ENCODE peak calls at places on chromosomes 11 and 22, in seven cellular contexts. Z, C, P, R, J, F and V are unnamed samples.

GRCh38 chr11:125110506-125110905 is 920 bp downstream of the TMEM218 start:
- DNase-seq in C (no peak), P (no peak), F (no peak), J (no peak), Z (peak; percentile 11), R (no peak), V (no peak)

GRCh38 chr22:20531404-20532181 is 24.2 kb downstream of the MED15 start:
- DNase-seq in P (no peak), C (peak; percentile 66), R (peak; percentile 90), J (no peak), F (no peak), Z (peak; percentile 77), V (no peak)

GRCh38 chr11:31956310-31956709 is 134.6 kb upstream of the RCN1 start:
- DNase-seq in J (no peak), F (no peak), C (no peak), P (no peak), R (peak; percentile 36), Z (no peak), V (no peak)

GRCh38 chr11:132648841-132649240 is 883.5 kb downstream of the OPCML start:
- DNase-seq in P (no peak), R (peak; percentile 2), F (no peak), J (no peak), C (no peak), Z (no peak), V (no peak)

GRCh38 chr22:36756031-36756430 is 19.9 kb downstream of the IFT27 start:
- DNase-seq in J (no peak), F (no peak), R (no peak), C (no peak), P (no peak), Z (no peak), V (no peak)

GRCh38 chr11:96906521-96906920 is 516.7 kb downstream of the JRKL start:
- DNase-seq in F (no peak), P (no peak), J (no peak), Z (peak; percentile 39), R (no peak), C (no peak), V (no peak)

GRCh38 chr11:130765369-130765768 is 150.9 kb downstream of the SNX19 start:
- DNase-seq in C (no peak), J (no peak), F (no peak), Z (peak; percentile 62), P (no peak), R (no peak), V (no peak)

GRCh38 chr22:17096095-17096494 is 11.3 kb downstream of the IL17RA start:
- DNase-seq in F (no peak), C (no peak), J (no peak), R (no peak), Z (no peak), P (no peak), V (no peak)

GRCh38 chr22:45499746-45500145 is 2.9 kb upstream of the FBLN1 start:
- DNase-seq in Z (peak; percentile 69), R (no peak), C (no peak), J (no peak), F (peak; percentile 1), P (no peak), V (no peak)

GRCh38 chr11:118060081-118060661 is 16.7 kb upstream of the TMPRSS4 start:
- DNase-seq in P (no peak), J (no peak), C (no peak), R (no peak), Z (no peak), F (peak; percentile 86), V (peak; percentile 20)

GRCh38 chr11:132062541-132062940 is 692.1 kb downstream of the NTM start:
- DNase-seq in Z (no peak), R (peak; percentile 77), F (no peak), C (no peak), J (no peak), P (no peak), V (no peak)

GRCh38 chr11:67083786-67084366 is 27.2 kb downstream of the RHOD start:
- DNase-seq in P (no peak), R (no peak), J (no peak), C (no peak), F (no peak), Z (no peak), V (no peak)

GRCh38 chr11:69576069-69576782 is 64.7 kb upstream of the CCND1 start:
- DNase-seq in R (no peak), Z (no peak), C (no peak), J (no peak), F (no peak), P (no peak), V (no peak)

GRCh38 chr11:47950396-47950795 is 30.0 kb upstream of the PTPRJ start:
- DNase-seq in P (no peak), R (no peak), C (no peak), J (no peak), Z (no peak), F (peak; percentile 46), V (no peak)

GRCh38 chr11:124801014-124801413 is 808 bp upstream of the MSANTD2 start:
- DNase-seq in R (peak; percentile 39), C (peak; percentile 14), J (no peak), P (no peak), F (no peak), Z (peak; percentile 27), V (peak; percentile 1)

GRCh38 chr11:108947654-108948570 is 283.0 kb downstream of the DDX10 start:
- DNase-seq in P (no peak), Z (no peak), F (no peak), J (no peak), R (peak; percentile 80), C (no peak), V (no peak)

GRCh38 chr22:23149743-23150238 is 4.5 kb downstream of the RAB36 start:
- DNase-seq in Z (peak; percentile 33), C (no peak), J (no peak), P (no peak), R (no peak), F (no peak), V (no peak)

GRCh38 chr11:36356201-36356600 is 60.1 kb downstream of the PRR5L start:
- DNase-seq in P (no peak), Z (peak; percentile 12), C (no peak), F (peak; percentile 16), R (no peak), J (no peak), V (no peak)

GRCh38 chr11:116691779-116692178 is 81.0 kb downstream of the BUD13 start:
- DNase-seq in Z (peak; percentile 80), P (peak; percentile 56), J (peak; percentile 81), C (peak; percentile 78), F (peak; percentile 71), R (peak; percentile 6), V (peak; percentile 62)

GRCh38 chr11:29318134-29318845 is 698.5 kb downstream of the KCNA4 start:
- DNase-seq in P (no peak), J (no peak), Z (no peak), R (peak; percentile 85), F (no peak), C (no peak), V (no peak)

GRCh38 chr22:42949159-42949558 is 65.8 kb downstream of the PACSIN2 start:
- DNase-seq in C (no peak), P (no peak), R (peak; percentile 69), F (no peak), Z (peak; percentile 56), J (no peak), V (peak; percentile 45)

GRCh38 chr11:43250309-43250708 is 61.5 kb upstream of the API5 start:
- DNase-seq in P (no peak), R (no peak), J (no peak), C (no peak), Z (no peak), F (no peak), V (no peak)

GRCh38 chr11:17256512-17256911 is 20.0 kb upstream of the NUCB2 start:
- DNase-seq in Z (no peak), F (no peak), P (no peak), R (peak; percentile 99), J (no peak), C (no peak), V (no peak)

GRCh38 chr11:75403983-75404658 is 4.8 kb downstream of the RPS3 start:
- DNase-seq in P (no peak), F (no peak), C (no peak), Z (no peak), R (no peak), J (no peak), V (no peak)

GRCh38 chr11:119055901-119056300 is 1.1 kb downstream of the HYOU1 start:
- DNase-seq in J (no peak), F (peak; percentile 54), P (no peak), Z (no peak), R (peak; percentile 37), C (no peak), V (no peak)

GRCh38 chr11:15720460-15720859 is 605.7 kb downstream of the INSC start:
- DNase-seq in C (no peak), P (no peak), Z (peak; percentile 81), R (peak; percentile 68), J (no peak), F (no peak), V (no peak)

GRCh38 chr11:74731301-74732094 is at the start of gene CHRDL2:
- DNase-seq in R (peak; percentile 34), J (no peak), Z (peak; percentile 51), F (no peak), P (no peak), C (peak; percentile 56), V (peak; percentile 16)

GRCh38 chr11:69999721-70000120 is 78.4 kb upstream of the ANO1 start:
- DNase-seq in F (no peak), Z (no peak), J (no peak), R (no peak), C (no peak), P (no peak), V (no peak)

GRCh38 chr11:68282141-68282860 is 10.5 kb upstream of the C11orf24 start:
- DNase-seq in R (no peak), F (peak; percentile 45), J (no peak), Z (no peak), P (no peak), C (no peak), V (no peak)

GRCh38 chr11:65445604-65446445 is 23.2 kb downstream of the NEAT1 start:
- DNase-seq in J (no peak), R (peak; percentile 37), Z (no peak), P (no peak), F (peak; percentile 18), C (no peak), V (peak; percentile 41)

GRCh38 chr22:49079743-49080500 is 747.8 kb downstream of the BRD1 start:
- DNase-seq in Z (no peak), C (no peak), R (no peak), P (no peak), F (no peak), J (no peak), V (no peak)

GRCh38 chr11:77154381-77155081 is 26.5 kb downstream of the MYO7A start:
- DNase-seq in C (peak; percentile 84), F (peak; percentile 95), R (no peak), Z (peak; percentile 90), J (no peak), P (no peak), V (peak; percentile 95)

GRCh38 chr11:65415499-65416340 is 6.9 kb upstream of the NEAT1 start:
- DNase-seq in Z (peak; percentile 73), C (no peak), F (no peak), R (no peak), P (no peak), J (no peak), V (peak; percentile 16)